ENCODE peak calls at places on chromosomes 13 and 19, in four cellular contexts. P is GM12878, K is H1, T is HepG2. G is an unnamed sample.

GRCh38 chr13:85586422-85586831 is 212.8 kb downstream of the SLITRK6 start:
- DNase-seq in P (no peak), K (no peak), T (no peak), G (no peak)

GRCh38 chr13:24664726-24665409 is 15.3 kb upstream of the ATP12A start:
- DNase-seq in P (no peak), K (no peak), T (no peak), G (no peak)

GRCh38 chr19:8640402-8641004 is 10.1 kb downstream of the NFILZ start:
- DNase-seq in P (no peak), K (no peak), T (peak), G (no peak)

GRCh38 chr19:35549174-35549788 is 3.9 kb downstream of the TMEM147 start:
- DNase-seq in P (no peak), K (no peak), T (peak), G (peak)

GRCh38 chr13:50222569-50223332 is 207.5 kb downstream of the KCNRG start:
- DNase-seq in P (no peak), K (no peak), T (no peak), G (no peak)

GRCh38 chr19:11115895-11116446 is 26.7 kb downstream of the LDLR start:
- DNase-seq in P (no peak), K (no peak), T (no peak), G (no peak)

GRCh38 chr19:2289714-2290435 is 7.9 kb upstream of the PEAK3 start:
- DNase-seq in P (peak), K (no peak), T (no peak), G (no peak)

GRCh38 chr13:31044658-31045620 is 112.5 kb downstream of the TEX26 start:
- DNase-seq in P (peak), K (no peak), T (no peak), G (no peak)

GRCh38 chr13:103983948-103984347 is 917.7 kb upstream of the SLC10A2 start:
- DNase-seq in P (no peak), K (no peak), T (no peak), G (no peak)

GRCh38 chr13:92721610-92722009 is 505.0 kb upstream of the GPC6 start:
- DNase-seq in P (no peak), K (no peak), T (no peak), G (no peak)

GRCh38 chr19:6590458-6591319 is at the start of gene CD70:
- DNase-seq in P (peak), K (no peak), T (no peak), G (no peak)

GRCh38 chr13:44302233-44302632 is 71.4 kb upstream of the SERP2 start:
- DNase-seq in P (no peak), K (no peak), T (no peak), G (no peak)

GRCh38 chr13:49214917-49215376 is 5.2 kb upstream of the MLNR start:
- DNase-seq in P (no peak), K (no peak), T (peak), G (peak)

GRCh38 chr13:100596516-100596915 is 7.9 kb upstream of the GGACT start:
- DNase-seq in P (no peak), K (no peak), T (no peak), G (no peak)

GRCh38 chr13:45928843-45929242 is 77.3 kb upstream of the SIAH3 start:
- DNase-seq in P (no peak), K (no peak), T (no peak), G (no peak)

GRCh38 chr19:52961981-52962380 is 700 bp downstream of the ZNF816 start:
- DNase-seq in P (no peak), K (no peak), T (peak), G (no peak)

GRCh38 chr19:32287086-32287485 is 58.3 kb upstream of the ZNF507 start:
- DNase-seq in P (no peak), K (no peak), T (no peak), G (no peak)

GRCh38 chr13:33725340-33725739 is 92.6 kb upstream of the RFC3 start:
- DNase-seq in P (no peak), K (no peak), T (no peak), G (no peak)
- H3K4me3 ChIP-seq in P (no peak), K (no peak), T (no peak), G (no peak)

GRCh38 chr19:55206664-55207500 is 2.4 kb downstream of the PTPRH start:
- DNase-seq in P (no peak), K (no peak), T (peak), G (peak)

GRCh38 chr19:55208880-55209429 is 346 bp downstream of the PTPRH start:
- DNase-seq in P (no peak), K (no peak), T (no peak), G (no peak)

GRCh38 chr19:55212447-55212846 is 3.1 kb upstream of the PTPRH start:
- DNase-seq in P (peak), K (no peak), T (peak), G (no peak)

GRCh38 chr19:55209430-55210119 is at the start of gene PTPRH:
- DNase-seq in P (no peak), K (no peak), T (no peak), G (no peak)

DNA sequence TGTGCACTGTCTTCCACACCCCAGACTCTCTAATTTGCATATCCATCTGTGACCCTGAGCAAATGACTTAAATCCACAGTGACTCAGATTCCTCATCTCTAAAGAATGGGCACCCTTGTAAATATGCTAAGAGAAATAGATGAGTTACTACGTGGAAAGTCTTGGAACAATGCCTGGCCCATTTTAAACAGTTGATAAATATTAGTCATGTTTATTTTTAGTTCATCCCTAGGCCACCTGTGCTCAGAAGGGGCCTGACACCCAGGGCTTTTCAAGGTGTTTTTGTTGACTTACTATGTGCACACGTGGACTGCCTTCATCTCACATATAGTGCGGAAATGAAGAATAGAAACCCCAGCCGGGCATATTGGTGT is 806 bp upstream of the PTPRH start:
- DNase-seq in P (no peak), K (no peak), T (peak), G (no peak)
- TF ChIP-seq SUZ12 in P (no peak), K (no peak), T (no peak), G (no peak)

DNA sequence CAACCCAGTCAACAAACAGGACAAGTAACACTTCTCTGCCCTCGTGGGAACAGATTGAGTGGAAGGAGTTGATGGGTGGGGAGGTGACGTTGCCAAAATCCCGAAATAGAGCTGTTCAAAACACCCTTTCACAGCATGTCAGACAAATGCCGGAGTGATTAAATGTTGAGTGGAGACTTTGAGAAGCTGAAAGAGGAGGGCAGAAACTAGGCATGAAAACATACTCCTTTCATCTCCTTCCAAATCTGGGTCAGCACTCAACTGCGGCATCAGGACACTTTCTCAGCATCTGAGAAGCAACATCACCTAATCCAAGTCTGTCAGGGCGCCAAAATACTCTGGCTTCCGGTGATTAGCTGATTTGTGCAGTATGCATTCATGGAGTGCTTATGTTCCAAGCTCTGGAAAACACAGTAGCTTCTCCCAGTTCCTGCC is 51.5 kb upstream of the MRI1 start:
- DNase-seq in P (no peak), K (no peak), T (no peak), G (no peak)
- TF ChIP-seq ZNF274 in P (no peak), K (no peak), T (no peak), G (no peak)

GRCh38 chr19:40423938-40424337 is 1.9 kb downstream of the SERTAD1 start:
- DNase-seq in P (no peak), K (no peak), T (no peak), G (no peak)
- H3K4me3 ChIP-seq in P (no peak), K (no peak), T (no peak), G (no peak)

GRCh38 chr13:39571502-39572092 is 31.4 kb downstream of the LHFPL6 start:
- DNase-seq in P (no peak), K (no peak), T (no peak), G (no peak)
- TF ChIP-seq SUZ12 in P (no peak), K (no peak), T (no peak), G (no peak)

GRCh38 chr13:23620613-23621315 is 50.6 kb downstream of the TNFRSF19 start:
- DNase-seq in P (no peak), K (no peak), T (no peak), G (no peak)

GRCh38 chr13:23623394-23623793 is 53.2 kb downstream of the TNFRSF19 start:
- DNase-seq in P (no peak), K (no peak), T (no peak), G (no peak)

GRCh38 chr13:23621316-23621645 is 51.1 kb downstream of the TNFRSF19 start:
- DNase-seq in P (no peak), K (no peak), T (peak), G (no peak)

GRCh38 chr13:23620211-23620610 is 50.0 kb downstream of the TNFRSF19 start:
- DNase-seq in P (no peak), K (no peak), T (no peak), G (no peak)

GRCh38 chr13:23622991-23623390 is 52.8 kb downstream of the TNFRSF19 start:
- DNase-seq in P (peak), K (no peak), T (no peak), G (no peak)
- TF ChIP-seq ZNF274 in P (no peak), K (no peak), T (no peak), G (no peak)

G was measured in NT2/D1.